ENCODE peak calls at places on chromosome X, in nine cellular contexts. L, R, E, Z, U, T, B, O and P are unnamed samples.

GRCh38 chrX:56564921-56565861 is 1.8 kb downstream of the UBQLN2 start:
- DNase-seq in O (peak), T (no peak), E (no peak), U (peak), B (no peak), Z (no peak), R (no peak), L (no peak), P (no peak)

GRCh38 chrX:103362504-103362903 is 6.2 kb downstream of the TCEAL9 start:
- DNase-seq in O (peak), E (peak), R (no peak), U (no peak), Z (peak), L (no peak), T (peak), B (peak), P (no peak)

GRCh38 chrX:115589419-115589818 is 28.4 kb downstream of the PLS3 start:
- DNase-seq in Z (peak), U (no peak), R (no peak), E (no peak), B (no peak), O (no peak), L (no peak), T (no peak), P (no peak)

GRCh38 chrX:36116222-36116621 is 196.7 kb downstream of the CFAP47 start:
- DNase-seq in L (no peak), E (no peak), U (no peak), T (no peak), R (no peak), Z (peak), O (no peak), B (no peak), P (no peak)

GRCh38 chrX:72269671-72270251 is 7.3 kb downstream of the RPS4X start:
- DNase-seq in O (peak), R (no peak), Z (no peak), B (peak), L (peak), T (peak), E (peak), U (no peak), P (no peak)

GRCh38 chrX:20224814-20225487 is 41.8 kb downstream of the RPS6KA3 start:
- DNase-seq in Z (peak), U (no peak), E (no peak), T (peak), B (peak), L (peak), O (peak), R (no peak), P (no peak)

GRCh38 chrX:121333942-121334341 is 286.5 kb downstream of the GLUD2 start:
- DNase-seq in U (no peak), E (no peak), T (no peak), Z (no peak), R (no peak), B (no peak), L (no peak), O (no peak), P (no peak)

GRCh38 chrX:132956421-132957210 is 1.8 kb downstream of the HS6ST2 start:
- DNase-seq in R (no peak), E (no peak), L (no peak), Z (no peak), O (no peak), T (no peak), B (no peak), U (no peak), P (no peak)

GRCh38 chrX:136185409-136186022 is 38.2 kb downstream of the FHL1 start:
- DNase-seq in O (peak), Z (no peak), L (peak), T (peak), R (no peak), U (no peak), B (peak), E (peak), P (no peak)

GRCh38 chrX:1807301-1807731 is 192.5 kb downstream of the ASMT start:
- DNase-seq in E (no peak), L (peak), R (no peak), O (no peak), U (peak), Z (no peak), B (peak), T (peak), P (no peak)

GRCh38 chrX:22041931-22042530 is 9.9 kb downstream of the PHEX start:
- DNase-seq in U (no peak), Z (no peak), B (no peak), L (no peak), O (no peak), T (no peak), R (no peak), E (no peak), P (no peak)

GRCh38 chrX:27254663-27255062 is 208.5 kb downstream of the PPP4R3C start:
- DNase-seq in B (no peak), T (no peak), O (no peak), R (no peak), U (no peak), E (no peak), L (no peak), Z (no peak), P (no peak)

GRCh38 chrX:130523460-130524394 is 121.9 kb downstream of the RBMX2 start:
- DNase-seq in Z (no peak), L (no peak), U (no peak), E (no peak), R (no peak), B (no peak), O (peak), T (no peak), P (no peak)

GRCh38 chrX:274904-275475 is 6.2 kb upstream of the PLCXD1 start:
- DNase-seq in Z (no peak), E (no peak), R (no peak), O (peak), L (peak), U (no peak), T (no peak), B (no peak), P (no peak)

GRCh38 chrX:154717824-154718223 is 33.1 kb downstream of the GAB3 start:
- DNase-seq in L (no peak), O (peak), E (no peak), R (no peak), T (peak), U (no peak), B (no peak), Z (no peak), P (no peak)

GRCh38 chrX:23385242-23385641 is 50.6 kb downstream of the PTCHD1 start:
- DNase-seq in O (no peak), R (no peak), B (no peak), U (no peak), T (no peak), Z (no peak), E (no peak), L (no peak), P (no peak)

GRCh38 chrX:138127314-138127713 is 561.4 kb downstream of the ZIC3 start:
- DNase-seq in R (no peak), Z (peak), O (no peak), U (no peak), L (no peak), T (peak), E (no peak), B (peak), P (no peak)

GRCh38 chrX:86021652-86022289 is 25.6 kb downstream of the CHM start:
- DNase-seq in Z (no peak), T (no peak), B (no peak), E (peak), U (no peak), L (no peak), R (no peak), O (peak), P (no peak)

GRCh38 chrX:47707031-47707780 is 48.2 kb upstream of the UXT start:
- DNase-seq in Z (no peak), R (no peak), L (no peak), E (peak), T (no peak), U (no peak), O (peak), B (no peak), P (no peak)

GRCh38 chrX:6159468-6159867 is 69.2 kb downstream of the NLGN4X start:
- DNase-seq in R (no peak), T (no peak), L (no peak), Z (no peak), O (no peak), B (no peak), U (no peak), E (no peak), P (no peak)

GRCh38 chrX:18674417-18674787 is 2.5 kb upstream of the RS1 start:
- DNase-seq in O (no peak), T (no peak), E (no peak), U (peak), Z (no peak), B (no peak), R (no peak), L (no peak), P (no peak)

GRCh38 chrX:11129546-11129945 is 18.4 kb downstream of the HCCS start:
- DNase-seq in L (no peak), B (no peak), E (peak), U (no peak), R (no peak), O (no peak), Z (no peak), T (no peak), P (no peak)

GRCh38 chrX:18617351-18617750 is 54.6 kb downstream of the RS1 start:
- DNase-seq in T (peak), U (no peak), L (peak), R (no peak), B (peak), O (peak), Z (peak), E (peak), P (no peak)

GRCh38 chrX:110172215-110172614 is 145.7 kb downstream of the AMMECR1 start:
- DNase-seq in L (no peak), B (no peak), R (no peak), E (no peak), Z (no peak), O (no peak), T (no peak), U (no peak), P (no peak)

GRCh38 chrX:123665197-123665596 is 67.7 kb downstream of the THOC2 start:
- DNase-seq in E (no peak), R (no peak), T (peak), O (no peak), Z (peak), U (no peak), L (peak), B (no peak), P (no peak)

GRCh38 chrX:119726900-119727555 is 31.4 kb upstream of the SOWAHD start:
- DNase-seq in U (peak), Z (peak), L (no peak), R (no peak), E (no peak), T (no peak), B (peak), O (no peak), P (no peak)

GRCh38 chrX:3599787-3600465 is 113.5 kb downstream of the PRKX start:
- DNase-seq in B (no peak), T (peak), R (no peak), U (no peak), E (peak), L (no peak), O (peak), Z (peak), P (no peak)

GRCh38 chrX:1244164-1245076 is 24.2 kb upstream of the CSF2RA start:
- DNase-seq in R (no peak), L (no peak), Z (no peak), B (no peak), O (no peak), E (no peak), U (no peak), T (no peak), P (no peak)

GRCh38 chrX:119646515-119646914 is 40.3 kb upstream of the NKRF start:
- DNase-seq in U (no peak), Z (no peak), L (no peak), T (no peak), B (no peak), O (no peak), E (no peak), R (no peak), P (no peak)

GRCh38 chrX:149185087-149185486 is 320.0 kb downstream of the IDS start:
- DNase-seq in E (no peak), B (no peak), R (no peak), U (no peak), Z (no peak), T (no peak), L (no peak), O (peak), P (no peak)

GRCh38 chrX:12901486-12901885 is 4.9 kb upstream of the TLR8 start:
- DNase-seq in L (peak), T (no peak), U (peak), E (peak), B (peak), R (no peak), Z (no peak), O (peak), P (peak)

GRCh38 chrX:48700951-48701653 is 4.6 kb downstream of the SUV39H1 start:
- DNase-seq in T (peak), B (no peak), R (no peak), U (no peak), E (peak), O (peak), L (no peak), Z (no peak), P (no peak)

GRCh38 chrX:150365953-150366911 is 3.1 kb downstream of the MAMLD1 start:
- DNase-seq in E (peak), L (peak), R (no peak), T (peak), O (peak), B (no peak), U (peak), Z (no peak), P (no peak)

GRCh38 chrX:149453911-149454820 is 50.9 kb downstream of the IDS start:
- DNase-seq in R (no peak), E (peak), U (no peak), B (no peak), O (no peak), L (peak), T (no peak), Z (no peak), P (no peak)

GRCh38 chrX:51144828-51145442 is 187.7 kb upstream of the NUDT10 start:
- DNase-seq in R (no peak), L (no peak), U (no peak), T (peak), E (peak), Z (no peak), B (peak), O (peak), P (no peak)

GRCh38 chrX:48025561-48025960 is 18.8 kb downstream of the SPACA5 start:
- DNase-seq in B (peak), T (peak), Z (peak), O (peak), L (peak), E (peak), R (no peak), U (no peak), P (peak)

GRCh38 chrX:79281775-79282174 is 85.4 kb downstream of the ITM2A start:
- DNase-seq in B (no peak), U (no peak), Z (no peak), O (no peak), R (no peak), L (no peak), E (no peak), T (no peak), P (no peak)

GRCh38 chrX:120840826-120841225 is 34.8 kb downstream of the CT47B1 start:
- DNase-seq in T (peak), E (peak), Z (peak), L (peak), B (peak), U (no peak), O (peak), R (no peak), P (no peak)

GRCh38 chrX:3728454-3728853 is 15.0 kb upstream of the PRKX start:
- DNase-seq in R (no peak), L (no peak), B (peak), O (peak), U (no peak), E (peak), T (peak), Z (no peak), P (no peak)

GRCh38 chrX:131901581-131901980 is 121.5 kb upstream of the STK26 start:
- DNase-seq in T (no peak), Z (no peak), R (no peak), L (no peak), B (no peak), E (no peak), U (no peak), O (no peak), P (no peak)

GRCh38 chrX:131895002-131895401 is 128.1 kb upstream of the STK26 start:
- DNase-seq in B (peak), R (no peak), U (no peak), L (peak), T (peak), O (peak), E (no peak), Z (peak), P (no peak)

DNA sequence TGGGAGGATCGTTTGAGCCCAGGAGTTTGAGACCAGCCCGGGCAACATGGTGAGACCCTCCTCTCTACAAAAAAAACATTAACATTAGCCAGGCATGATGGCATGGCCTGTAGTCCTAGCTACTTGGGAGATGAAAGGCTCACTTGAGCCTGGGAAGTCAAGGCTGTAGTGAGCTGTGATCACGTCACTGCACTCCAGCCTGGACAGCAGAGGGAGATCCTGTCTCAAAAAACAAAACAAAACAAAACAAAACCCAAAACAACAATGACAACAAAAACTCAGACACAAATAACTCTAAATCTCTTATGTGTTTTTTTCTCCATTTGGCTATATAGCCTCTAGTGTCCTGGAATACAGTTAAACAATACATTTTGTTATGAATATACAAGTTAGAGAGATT is 127.3 kb upstream of the STK26 start:
- DNase-seq in T (no peak), R (no peak), O (no peak), Z (no peak), E (no peak), B (no peak), U (no peak), L (no peak), P (no peak)
- TF ChIP-seq CTCF in T (no peak), R (no peak), O (no peak), Z (no peak), E (no peak), B (no peak), U (no peak), L (no peak), P (peak)

GRCh38 chrX:15142084-15142715 is 127.7 kb downstream of the ASB9 start:
- DNase-seq in B (no peak), O (no peak), Z (peak), U (no peak), R (no peak), T (peak), L (no peak), E (no peak), P (no peak)

GRCh38 chrX:15150578-15150977 is 119.3 kb downstream of the ASB9 start:
- DNase-seq in Z (no peak), R (no peak), L (no peak), B (no peak), E (no peak), U (no peak), T (no peak), O (no peak), P (no peak)

GRCh38 chrX:15143825-15144121 is 126.1 kb downstream of the ASB9 start:
- DNase-seq in O (no peak), T (no peak), E (no peak), B (no peak), U (no peak), Z (no peak), R (no peak), L (no peak), P (no peak)

GRCh38 chrX:15143050-15143824 is 126.6 kb downstream of the ASB9 start:
- DNase-seq in U (no peak), B (no peak), Z (peak), L (peak), T (peak), R (no peak), E (peak), O (peak), P (no peak)

DNA sequence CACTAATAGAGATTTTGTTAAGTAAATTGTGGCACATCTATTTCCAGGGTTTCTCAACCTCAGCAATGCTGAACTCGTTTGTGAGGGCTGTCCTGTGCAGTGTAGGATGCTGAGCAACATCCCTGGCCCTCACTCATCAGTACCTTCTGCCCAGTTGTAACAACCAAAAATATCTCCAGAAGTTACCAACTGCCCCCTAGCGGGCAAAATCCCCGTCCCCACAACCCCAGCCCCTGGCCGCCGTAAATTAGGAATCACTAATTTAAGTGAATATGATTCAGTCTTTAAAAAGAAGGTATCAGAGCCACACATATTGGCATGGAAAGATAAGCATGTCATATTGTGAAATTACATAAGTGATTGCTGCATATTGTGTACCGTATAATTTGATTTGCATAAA is 123.4 kb downstream of the ASB9 start:
- DNase-seq in Z (no peak), O (peak), R (no peak), E (peak), T (no peak), U (no peak), L (no peak), B (no peak), P (no peak)
- TF ChIP-seq CTCF in Z (peak), O (peak), R (peak), E (peak), T (peak), U (no peak), L (peak), B (peak), P (peak)

GRCh38 chrX:43333543-43333942 is 322.6 kb upstream of the MAOA start:
- DNase-seq in Z (peak), T (no peak), E (no peak), R (no peak), O (peak), B (no peak), L (no peak), U (no peak), P (no peak)
- TF ChIP-seq CTCF in Z (peak), T (no peak), E (no peak), R (peak), O (no peak), B (no peak), L (no peak), U (no peak), P (peak)

DNA sequence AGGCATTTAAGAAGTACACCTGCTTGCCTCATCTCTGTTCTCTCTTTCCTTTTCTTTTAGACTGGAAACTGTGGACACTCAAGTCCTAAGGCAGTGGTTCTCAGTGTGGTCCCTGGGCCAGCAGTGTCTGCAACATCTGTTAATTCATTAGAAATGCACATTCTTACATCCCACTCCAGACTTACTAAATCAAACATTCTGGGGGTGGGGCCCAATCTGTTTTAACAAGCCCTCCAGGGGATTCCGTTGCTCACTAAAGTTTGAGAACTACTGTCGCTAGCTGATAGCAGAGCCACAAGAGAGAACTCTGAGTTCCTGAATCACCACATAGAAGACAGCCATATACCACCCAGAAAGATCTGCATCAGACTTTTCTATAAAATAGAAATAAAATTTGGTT is 430.6 kb downstream of the BCOR start:
- DNase-seq in Z (no peak), U (no peak), L (no peak), R (no peak), E (peak), B (no peak), T (no peak), O (no peak), P (no peak)
- TF ChIP-seq CTCF in Z (no peak), U (no peak), L (no peak), R (no peak), E (no peak), B (no peak), T (no peak), O (no peak), P (no peak)

GRCh38 chrX:100652266-100652665 is 8.3 kb downstream of the SRPX2 start:
- DNase-seq in E (no peak), L (no peak), B (no peak), R (no peak), O (no peak), T (no peak), U (no peak), Z (no peak), P (no peak)

GRCh38 chrX:100650841-100651240 is 6.8 kb downstream of the SRPX2 start:
- DNase-seq in O (no peak), Z (no peak), B (no peak), U (no peak), E (no peak), L (no peak), T (no peak), R (no peak), P (no peak)

GRCh38 chrX:100649550-100650356 is 5.8 kb downstream of the SRPX2 start:
- DNase-seq in T (peak), B (peak), R (no peak), Z (peak), U (peak), E (peak), L (peak), O (peak), P (no peak)

GRCh38 chrX:100658936-100659335 is 14.9 kb downstream of the SRPX2 start:
- DNase-seq in E (no peak), R (no peak), L (no peak), Z (no peak), B (no peak), T (no peak), O (no peak), U (no peak), P (peak)

GRCh38 chrX:100654256-100654655 is 10.3 kb downstream of the SRPX2 start:
- DNase-seq in B (peak), U (no peak), T (no peak), R (no peak), L (no peak), O (peak), Z (no peak), E (no peak), P (no peak)
- TF ChIP-seq CTCF in B (peak), U (no peak), T (no peak), R (no peak), L (no peak), O (no peak), Z (peak), E (peak), P (peak)

GRCh38 chrX:108297290-108297689 is 140.9 kb downstream of the COL4A6 start:
- DNase-seq in B (no peak), E (no peak), T (no peak), Z (no peak), O (no peak), U (no peak), R (no peak), L (no peak), P (no peak)
- TF ChIP-seq CTCF in B (peak), E (peak), T (no peak), Z (peak), O (no peak), U (no peak), R (no peak), L (no peak), P (no peak)